ENCODE peak calls at places on chromosome 7, in six cellular contexts. G is left colon, W is SJSA1, X is COLO829, Z is NCI-H460, T is AG09319. B is an unnamed sample.

GRCh38 chr7:107441576-107442422 is 28.1 kb upstream of the GPR22 start:
- DNase-seq in X (no peak), Z (no peak), G (no peak), W (no peak), T (no peak), B (no peak)

GRCh38 chr7:24836084-24836483 is 78.8 kb upstream of the GSDME start:
- DNase-seq in X (no peak), Z (no peak), G (no peak), T (no peak), W (no peak), B (peak; percentile 70)

GRCh38 chr7:120941064-120941463 is 9.5 kb upstream of the ING3 start:
- DNase-seq in X (peak; percentile 21), Z (peak; percentile 16), T (no peak), G (no peak), W (no peak), B (no peak)

GRCh38 chr7:134788191-134788590 is 8.8 kb downstream of the CALD1 start:
- DNase-seq in G (no peak), Z (no peak), W (no peak), X (no peak), T (no peak), B (no peak)

GRCh38 chr7:118259115-118259514 is 34.6 kb downstream of the ANKRD7 start:
- DNase-seq in Z (no peak), T (no peak), G (no peak), W (no peak), X (no peak), B (no peak)

GRCh38 chr7:56578612-56579011 is 462.4 kb upstream of the NUPR2 start:
- DNase-seq in T (no peak), G (no peak), X (no peak), Z (no peak), W (no peak), B (no peak)

GRCh38 chr7:100897111-100897608 is 1.5 kb upstream of the ACHE start:
- DNase-seq in W (no peak), Z (no peak), T (no peak), X (no peak), G (peak; percentile 71), B (no peak)

GRCh38 chr7:139871820-139872219 is 42.8 kb downstream of the TBXAS1 start:
- DNase-seq in W (no peak), G (no peak), Z (no peak), T (no peak), X (no peak), B (no peak)

GRCh38 chr7:139720186-139720585 is 57.6 kb downstream of the HIPK2 start:
- DNase-seq in G (peak; percentile 7), Z (no peak), W (no peak), T (no peak), X (no peak), B (peak; percentile 16)

GRCh38 chr7:137078781-137079180 is 210.3 kb downstream of the CHRM2 start:
- DNase-seq in T (no peak), Z (no peak), X (no peak), G (no peak), W (no peak), B (no peak)

GRCh38 chr7:1818581-1819200 is 148.6 kb downstream of the ELFN1 start:
- DNase-seq in Z (no peak), T (no peak), W (no peak), X (no peak), G (no peak), B (no peak)

GRCh38 chr7:101691822-101692384 is 62.8 kb upstream of the MYL10 start:
- DNase-seq in X (no peak), T (no peak), W (no peak), G (peak; percentile 61), Z (no peak), B (peak; percentile 57)

GRCh38 chr7:55309040-55309991 is 55.8 kb upstream of the LANCL2 start:
- DNase-seq in T (no peak), Z (no peak), X (no peak), G (peak; percentile 3), W (no peak), B (no peak)

GRCh38 chr7:107105591-107106245 is 61.2 kb downstream of the PRKAR2B start:
- DNase-seq in Z (no peak), G (no peak), T (no peak), X (no peak), W (no peak), B (no peak)

GRCh38 chr7:50962281-50962883 is 179.7 kb upstream of the GRB10 start:
- DNase-seq in Z (no peak), X (no peak), T (no peak), G (no peak), W (no peak), B (no peak)

GRCh38 chr7:70797109-70797514 is 334.8 kb upstream of the GALNT17 start:
- DNase-seq in T (no peak), G (no peak), W (no peak), Z (no peak), X (no peak), B (no peak)

GRCh38 chr7:47344171-47344955 is 237.5 kb downstream of the TNS3 start:
- DNase-seq in G (no peak), X (no peak), T (no peak), Z (no peak), W (no peak), B (no peak)

GRCh38 chr7:108037748-108038147 is 34.8 kb upstream of the LAMB1 start:
- DNase-seq in T (no peak), G (no peak), W (no peak), X (no peak), Z (no peak), B (no peak)

GRCh38 chr7:33248663-33249062 is 119.3 kb downstream of the BBS9 start:
- DNase-seq in G (no peak), Z (no peak), X (no peak), T (no peak), W (no peak), B (no peak)

GRCh38 chr7:1246871-1247526 is 14.3 kb downstream of the UNCX start:
- DNase-seq in Z (no peak), W (no peak), X (no peak), G (no peak), T (no peak), B (no peak)

GRCh38 chr7:4479367-4480039 is 202.6 kb upstream of the FOXK1 start:
- DNase-seq in G (no peak), X (peak; percentile 78), T (no peak), W (peak; percentile 48), Z (peak; percentile 77), B (no peak)

GRCh38 chr7:94393251-94393758 is 1.4 kb upstream of the COL1A2 start:
- DNase-seq in G (peak; percentile 16), W (no peak), Z (no peak), X (no peak), T (peak; percentile 35), B (no peak)

GRCh38 chr7:8214162-8214897 is 47.6 kb downstream of the ICA1 start:
- DNase-seq in X (peak; percentile 38), W (no peak), T (no peak), G (no peak), Z (no peak), B (no peak)